ENCODE peak calls at places on chromosomes 5 and 9, in eight cellular contexts. S, N, Y, V, D, L, C and K are unnamed samples.

GRCh38 chr5:150640311-150641005 is at the start of gene SYNPO:
- DNase-seq in Y (no peak), D (peak), N (peak), S (no peak), V (no peak), C (no peak), L (peak), K (peak)

GRCh38 chr5:155943516-155944407 is 383.2 kb upstream of the SGCD start:
- DNase-seq in N (peak), C (no peak), D (peak), L (peak), S (peak), Y (peak), V (peak), K (peak)

GRCh38 chr9:131728961-131729360 is 10.9 kb downstream of the RAPGEF1 start:
- DNase-seq in Y (no peak), V (peak), N (peak), L (no peak), S (no peak), D (no peak), C (no peak), K (no peak)

GRCh38 chr5:112159435-112159834 is 259.6 kb downstream of the EPB41L4A start:
- DNase-seq in N (no peak), Y (no peak), L (no peak), V (no peak), S (no peak), D (peak), C (no peak), K (peak)

GRCh38 chr9:94714494-94714893 is 12.0 kb upstream of the AOPEP start:
- DNase-seq in N (no peak), V (no peak), S (no peak), Y (no peak), C (no peak), L (no peak), D (peak), K (no peak)

GRCh38 chr5:106454651-106455415 is 1215.9 kb downstream of the EFNA5 start:
- DNase-seq in S (peak), C (peak), Y (peak), D (peak), L (peak), N (peak), V (peak), K (peak)

GRCh38 chr5:68406767-68407232 is 191.2 kb downstream of the PIK3R1 start:
- DNase-seq in S (no peak), N (peak), Y (no peak), C (no peak), D (no peak), L (peak), V (peak), K (peak)

GRCh38 chr5:87004101-87004500 is 263.6 kb upstream of the RASA1 start:
- DNase-seq in L (peak), S (no peak), D (no peak), V (no peak), N (no peak), Y (no peak), C (no peak), K (no peak)

GRCh38 chr5:6827815-6828214 is 114.6 kb downstream of the TENT4A start:
- DNase-seq in C (no peak), V (no peak), S (no peak), D (no peak), L (no peak), N (no peak), Y (no peak), K (peak)

GRCh38 chr5:75340714-75341478 is 3.9 kb downstream of the HMGCR start:
- DNase-seq in L (peak), S (no peak), C (no peak), V (no peak), D (peak), N (no peak), Y (no peak), K (no peak)

GRCh38 chr9:14908221-14909206 is 1.7 kb downstream of the FREM1 start:
- DNase-seq in S (peak), D (no peak), Y (peak), L (no peak), N (no peak), C (no peak), V (no peak), K (no peak)

GRCh38 chr5:126520593-126520953 is 74.4 kb downstream of the ALDH7A1 start:
- DNase-seq in S (no peak), N (no peak), Y (no peak), D (no peak), V (no peak), L (no peak), C (no peak), K (no peak)

GRCh38 chr9:96219615-96220257 is 82.2 kb downstream of the HSD17B3 start:
- DNase-seq in V (peak), L (no peak), N (peak), D (peak), Y (peak), C (no peak), S (peak), K (peak)

GRCh38 chr9:89794918-89795317 is 190.1 kb downstream of the GADD45G start:
- DNase-seq in V (no peak), L (no peak), C (no peak), S (no peak), D (no peak), N (no peak), Y (no peak), K (peak)

GRCh38 chr9:101711330-101711941 is 27.0 kb downstream of the GRIN3A start:
- DNase-seq in N (peak), D (peak), C (no peak), Y (peak), L (peak), V (peak), S (peak), K (peak)

DNA sequence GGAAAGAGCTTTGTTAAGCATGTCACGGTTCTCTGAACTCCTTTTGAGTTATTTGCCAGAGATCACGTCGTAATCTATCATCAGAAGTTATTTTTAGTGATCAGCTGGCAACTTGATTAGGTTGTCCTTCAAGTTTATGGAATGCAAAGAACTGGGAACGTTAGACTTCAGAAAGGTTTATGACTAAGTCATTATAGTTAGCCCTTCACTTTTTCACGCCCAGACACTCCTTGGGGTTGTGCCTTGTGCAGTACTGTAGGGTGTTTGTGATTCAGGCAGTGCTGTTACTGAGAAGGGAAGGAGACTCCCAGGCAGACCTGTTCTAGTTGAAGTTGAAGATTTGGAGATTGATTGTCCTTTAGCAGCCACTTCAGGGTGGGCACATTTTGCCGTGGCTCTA is 26.7 kb upstream of the PHF2 start:
- DNase-seq in Y (no peak), C (no peak), L (no peak), D (no peak), S (no peak), N (no peak), V (no peak), K (no peak)
- TF ChIP-seq EZH2phosphoT487 in Y (no peak), C (no peak), L (no peak), D (no peak), S (no peak), N (no peak), V (no peak), K (no peak)

GRCh38 chr5:154644745-154645411 is 110.3 kb upstream of the LARP1 start:
- DNase-seq in D (no peak), S (no peak), N (no peak), L (no peak), Y (no peak), C (no peak), V (no peak), K (no peak)

GRCh38 chr5:154648706-154649105 is 106.5 kb upstream of the LARP1 start:
- DNase-seq in N (no peak), C (no peak), D (peak), L (no peak), S (no peak), V (no peak), Y (peak), K (peak)

GRCh38 chr5:154647760-154648143 is 107.4 kb upstream of the LARP1 start:
- DNase-seq in C (no peak), Y (peak), D (peak), L (no peak), N (no peak), S (no peak), V (no peak), K (peak)

GRCh38 chr5:154648229-154648628 is 106.9 kb upstream of the LARP1 start:
- DNase-seq in L (no peak), C (no peak), D (no peak), N (no peak), Y (no peak), V (no peak), S (no peak), K (no peak)

DNA sequence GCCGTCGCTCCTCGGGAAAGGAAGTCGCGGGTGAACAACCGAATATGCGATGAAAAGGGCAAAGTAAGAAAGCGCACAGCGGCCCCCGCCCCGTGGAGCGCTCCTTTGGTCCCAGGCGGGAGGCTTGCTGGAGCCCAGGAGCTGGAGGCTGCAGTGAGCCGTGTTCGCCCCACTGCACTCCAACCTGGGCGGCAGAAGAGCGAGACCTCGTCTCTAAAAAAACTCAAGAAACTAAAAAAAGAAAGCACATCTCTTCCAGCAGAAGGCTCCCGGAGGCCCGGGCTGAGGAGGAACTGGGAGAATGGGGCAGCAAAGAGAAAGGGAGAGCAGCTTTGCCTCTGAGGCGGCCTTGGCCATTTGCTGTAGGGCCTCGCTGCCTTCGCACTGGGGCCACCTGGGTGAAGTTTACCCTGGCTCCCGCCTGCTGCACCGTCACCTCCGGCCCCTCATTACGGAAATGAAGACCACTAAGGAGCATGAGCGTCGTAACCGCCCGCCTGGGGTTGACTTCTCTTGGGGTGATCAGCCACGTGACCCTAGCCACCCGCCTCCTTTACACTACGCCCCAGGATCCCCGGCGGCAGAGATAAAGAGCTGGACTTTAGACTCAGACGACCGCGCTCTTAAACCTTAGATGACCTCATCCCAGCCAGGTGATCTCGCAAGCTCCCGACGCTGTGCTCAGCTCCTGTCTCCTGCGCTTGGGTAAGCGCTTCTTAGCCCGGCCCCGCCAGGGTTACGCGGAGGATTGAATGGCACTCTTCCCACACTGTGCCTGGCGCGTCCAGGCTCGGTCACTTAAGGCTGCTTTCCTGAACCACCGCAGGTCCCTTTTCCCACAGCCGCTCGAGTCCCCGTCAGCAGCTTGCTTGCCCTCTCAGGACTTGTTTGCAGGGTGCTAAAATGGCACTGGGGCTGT is 108.1 kb upstream of the LARP1 start:
- DNase-seq in D (peak), C (no peak), Y (peak), S (peak), L (peak), N (no peak), V (no peak), K (peak)
- H3K4me2 ChIP-seq in D (no peak), C (no peak), Y (peak), S (peak), L (peak), N (no peak), V (no peak), K (peak)

GRCh38 chr5:115295775-115296129 is 702 bp downstream of the CCDC112 start:
- DNase-seq in V (no peak), S (peak), Y (no peak), N (no peak), L (no peak), C (no peak), D (no peak), K (no peak)

GRCh38 chr5:115291397-115291796 is 5.1 kb downstream of the CCDC112 start:
- DNase-seq in L (no peak), S (no peak), V (no peak), D (no peak), N (no peak), Y (no peak), C (no peak), K (no peak)

GRCh38 chr5:115296130-115296997 is at the start of gene CCDC112:
- DNase-seq in V (peak), D (peak), S (peak), Y (peak), L (peak), C (peak), N (peak), K (peak)

GRCh38 chr5:115298811-115299210 is 2.4 kb upstream of the CCDC112 start:
- DNase-seq in S (no peak), C (no peak), V (no peak), L (no peak), Y (no peak), D (no peak), N (no peak), K (no peak)

GRCh38 chr5:115297043-115297442 is 589 bp upstream of the CCDC112 start:
- DNase-seq in L (peak), C (no peak), V (no peak), D (peak), N (no peak), Y (no peak), S (peak), K (no peak)
- TF ChIP-seq EZH2phosphoT487 in L (no peak), C (no peak), V (no peak), D (no peak), N (no peak), Y (no peak), S (no peak), K (no peak)

GRCh38 chr5:59660737-59661136 is 232.8 kb downstream of the PDE4D start:
- DNase-seq in V (peak), S (no peak), L (peak), C (no peak), Y (peak), D (peak), N (peak), K (peak)

GRCh38 chr5:59666709-59667108 is 226.8 kb downstream of the PDE4D start:
- DNase-seq in S (no peak), C (no peak), D (no peak), V (peak), Y (no peak), N (no peak), L (no peak), K (no peak)

GRCh38 chr5:59661306-59661705 is 232.2 kb downstream of the PDE4D start:
- DNase-seq in V (no peak), D (no peak), S (no peak), N (no peak), Y (no peak), L (peak), C (no peak), K (no peak)

GRCh38 chr5:59665086-59665831 is 228.3 kb downstream of the PDE4D start:
- DNase-seq in N (no peak), L (no peak), V (no peak), C (no peak), Y (no peak), S (no peak), D (no peak), K (no peak)

GRCh38 chr5:59661939-59662615 is 231.4 kb downstream of the PDE4D start:
- DNase-seq in L (no peak), D (no peak), V (peak), N (peak), Y (peak), S (no peak), C (no peak), K (no peak)
- H3K4me2 ChIP-seq in L (peak), D (no peak), V (peak), N (peak), Y (no peak), S (no peak), C (no peak), K (peak)

GRCh38 chr9:137467896-137468295 is 8.8 kb upstream of the NSMF start:
- DNase-seq in S (no peak), N (no peak), Y (no peak), C (no peak), D (no peak), V (no peak), L (no peak), K (no peak)

GRCh38 chr9:137464291-137464999 is 5.3 kb upstream of the NSMF start:
- DNase-seq in D (no peak), V (no peak), Y (no peak), C (no peak), L (no peak), S (no peak), N (no peak), K (no peak)

GRCh38 chr9:137466041-137466799 is 7.1 kb upstream of the NSMF start:
- DNase-seq in Y (no peak), V (no peak), L (no peak), C (no peak), N (no peak), D (no peak), S (no peak), K (no peak)

GRCh38 chr9:137465000-137465769 is 6.1 kb upstream of the NSMF start:
- DNase-seq in Y (no peak), L (no peak), S (no peak), C (no peak), N (no peak), V (no peak), D (no peak), K (no peak)

GRCh38 chr9:137467161-137467581 is 8.0 kb upstream of the NSMF start:
- DNase-seq in V (no peak), S (no peak), Y (no peak), N (no peak), L (no peak), D (no peak), C (no peak), K (no peak)
- TF ChIP-seq EZH2phosphoT487 in V (no peak), S (no peak), Y (no peak), N (no peak), L (no peak), D (no peak), C (no peak), K (no peak)